ENCODE peak calls at places on chromosomes 5 and 9, in ten cellular contexts. P, A, V, L, N, U, X, O, J and E are unnamed samples.

GRCh38 chr9:109799792-109800191 is 19.8 kb downstream of the PALM2AKAP2 start:
- DNase-seq in P (no peak), A (no peak), V (peak; percentile 58), L (no peak), N (no peak), U (no peak), X (no peak), O (no peak), J (no peak), E (no peak)

GRCh38 chr9:107465467-107466451 is 23.8 kb downstream of the KLF4 start:
- DNase-seq in P (peak; percentile 80), A (peak; percentile 51), V (peak; percentile 64), L (no peak), N (no peak), U (peak; percentile 79), X (peak; percentile 94), O (peak; percentile 58), J (peak; percentile 83), E (peak; percentile 93)

GRCh38 chr9:13485068-13485596 is 205.6 kb upstream of the MPDZ start:
- DNase-seq in P (peak; percentile 30), A (no peak), V (peak; percentile 95), L (no peak), N (no peak), U (no peak), X (peak; percentile 81), O (no peak), J (no peak), E (no peak)

GRCh38 chr5:124156408-124157027 is 589.9 kb downstream of the ZNF608 start:
- DNase-seq in P (no peak), A (no peak), V (peak; percentile 39), L (no peak), N (no peak), U (no peak), X (no peak), O (no peak), J (no peak), E (no peak)

GRCh38 chr9:89743216-89743575 is 138.4 kb downstream of the GADD45G start:
- DNase-seq in P (no peak), A (no peak), V (no peak), L (no peak), N (no peak), U (no peak), X (no peak), O (no peak), J (no peak), E (no peak)

GRCh38 chr9:93655621-93656425 is 79.4 kb downstream of the PHF2 start:
- DNase-seq in P (peak; percentile 6), A (no peak), V (no peak), L (no peak), N (no peak), U (no peak), X (peak; percentile 72), O (no peak), J (no peak), E (peak; percentile 64)

GRCh38 chr9:14352549-14352948 is 38.6 kb upstream of the NFIB start:
- DNase-seq in P (no peak), A (no peak), V (no peak), L (no peak), N (no peak), U (peak; percentile 61), X (no peak), O (no peak), J (no peak), E (no peak)

GRCh38 chr5:91281409-91281808 is 101.7 kb downstream of the ARRDC3 start:
- DNase-seq in P (no peak), A (no peak), V (peak; percentile 82), L (no peak), N (no peak), U (peak; percentile 93), X (no peak), O (peak; percentile 62), J (no peak), E (no peak)

GRCh38 chr5:93371893-93372292 is 209.1 kb downstream of the NR2F1-AS1 start:
- DNase-seq in P (no peak), A (no peak), V (no peak), L (no peak), N (no peak), U (no peak), X (no peak), O (no peak), J (no peak), E (no peak)

GRCh38 chr9:85246566-85246965 is 495.2 kb downstream of the AGTPBP1 start:
- DNase-seq in P (no peak), A (no peak), V (no peak), L (no peak), N (no peak), U (no peak), X (no peak), O (no peak), J (no peak), E (no peak)

GRCh38 chr5:132473019-132473531 is 17.5 kb downstream of the IRF1 start:
- DNase-seq in P (no peak), A (no peak), V (no peak), L (no peak), N (peak; percentile 87), U (no peak), X (no peak), O (no peak), J (no peak), E (peak; percentile 95)

GRCh38 chr9:41229408-41230401 is 40.6 kb upstream of the ZNG1F start:
- DNase-seq in P (peak; percentile 20), A (no peak), V (peak; percentile 10), L (no peak), N (no peak), U (no peak), X (peak; percentile 84), O (no peak), J (no peak), E (peak; percentile 81)

GRCh38 chr9:2281031-2281802 is 266.1 kb downstream of the SMARCA2 start:
- DNase-seq in P (no peak), A (no peak), V (peak; percentile 11), L (no peak), N (no peak), U (no peak), X (no peak), O (no peak), J (peak; percentile 50), E (no peak)

GRCh38 chr9:136039488-136039887 is 55.6 kb downstream of the NACC2 start:
- DNase-seq in P (no peak), A (no peak), V (no peak), L (no peak), N (no peak), U (no peak), X (no peak), O (no peak), J (no peak), E (no peak)

GRCh38 chr9:69376651-69377050 is 51.6 kb downstream of the ENTREP1 start:
- DNase-seq in P (no peak), A (no peak), V (peak; percentile 96), L (no peak), N (no peak), U (no peak), X (no peak), O (peak; percentile 82), J (no peak), E (no peak)

GRCh38 chr9:91032056-91032455 is 230.4 kb downstream of the SYK start:
- DNase-seq in P (no peak), A (no peak), V (no peak), L (no peak), N (no peak), U (no peak), X (no peak), O (no peak), J (no peak), E (no peak)

GRCh38 chr5:78677777-78678668 is 29.5 kb upstream of the LHFPL2 start:
- DNase-seq in P (peak; percentile 40), A (no peak), V (peak; percentile 98), L (no peak), N (no peak), U (no peak), X (peak; percentile 87), O (peak; percentile 44), J (no peak), E (no peak)

GRCh38 chr9:25505644-25506043 is 172.6 kb downstream of the TUSC1 start:
- DNase-seq in P (no peak), A (no peak), V (no peak), L (no peak), N (no peak), U (no peak), X (no peak), O (no peak), J (no peak), E (no peak)

GRCh38 chr5:9483251-9483650 is 62.6 kb downstream of the SEMA5A start:
- DNase-seq in P (no peak), A (no peak), V (no peak), L (no peak), N (no peak), U (no peak), X (no peak), O (no peak), J (no peak), E (no peak)

GRCh38 chr5:145825751-145826180 is 9.4 kb downstream of the PRELID2 start:
- DNase-seq in P (no peak), A (no peak), V (peak; percentile 79), L (no peak), N (no peak), U (peak; percentile 86), X (no peak), O (peak; percentile 53), J (no peak), E (no peak)